ENCODE peak calls at places on chromosomes 12 and 14, in seven cellular contexts. Z is psoas muscle, C is astrocyte of the spinal cord, T is left ventricle myocardium inferior, B is astrocyte of the cerebellum, V is dorsolateral prefrontal cortex, S is PC-3. D is an unnamed sample.

GRCh38 chr14:89891055-89891454 is 63.5 kb downstream of the EFCAB11 start:
- DNase-seq in Z (no peak), C (no peak), T (no peak), B (no peak), V (no peak), S (no peak), D (no peak)

GRCh38 chr14:100105357-100106169 is 40.3 kb downstream of the EVL start:
- DNase-seq in Z (no peak), C (no peak), T (no peak), B (no peak), V (no peak), S (no peak), D (no peak)

GRCh38 chr12:10018390-10018789 is 8.0 kb downstream of the CLEC12B start:
- DNase-seq in Z (no peak), C (no peak), T (no peak), B (no peak), V (no peak), S (peak), D (no peak)

GRCh38 chr14:100860556-100861187 is 34.8 kb downstream of the MEG3 start:
- DNase-seq in Z (no peak), C (no peak), T (peak), B (no peak), V (no peak), S (no peak), D (no peak)

GRCh38 chr12:76688001-76688400 is 75.9 kb upstream of the ZDHHC17 start:
- DNase-seq in Z (no peak), C (peak), T (no peak), B (peak), V (no peak), S (peak), D (peak)

GRCh38 chr14:101862177-101862576 is 100.7 kb downstream of the PPP2R5C start:
- DNase-seq in Z (no peak), C (peak), T (no peak), B (peak), V (no peak), S (peak), D (peak)

GRCh38 chr12:32249701-32250270 is 143.1 kb downstream of the BICD1 start:
- DNase-seq in Z (no peak), C (no peak), T (no peak), B (no peak), V (no peak), S (peak), D (peak)

GRCh38 chr12:86748874-86749273 is 492.7 kb upstream of the MGAT4C start:
- DNase-seq in Z (no peak), C (no peak), T (no peak), B (no peak), V (no peak), S (no peak), D (no peak)

GRCh38 chr12:127810026-127810425 is 456.9 kb upstream of the TMEM132C start:
- DNase-seq in Z (no peak), C (peak), T (no peak), B (peak), V (no peak), S (peak), D (peak)

GRCh38 chr14:104101651-104102281 is 16.3 kb downstream of the ASPG start:
- DNase-seq in Z (peak), C (no peak), T (peak), B (no peak), V (no peak), S (no peak), D (no peak)

GRCh38 chr14:64706552-64707193 is 2.4 kb downstream of the PLEKHG3 start:
- DNase-seq in Z (no peak), C (no peak), T (no peak), B (no peak), V (peak), S (no peak), D (no peak)

DNA sequence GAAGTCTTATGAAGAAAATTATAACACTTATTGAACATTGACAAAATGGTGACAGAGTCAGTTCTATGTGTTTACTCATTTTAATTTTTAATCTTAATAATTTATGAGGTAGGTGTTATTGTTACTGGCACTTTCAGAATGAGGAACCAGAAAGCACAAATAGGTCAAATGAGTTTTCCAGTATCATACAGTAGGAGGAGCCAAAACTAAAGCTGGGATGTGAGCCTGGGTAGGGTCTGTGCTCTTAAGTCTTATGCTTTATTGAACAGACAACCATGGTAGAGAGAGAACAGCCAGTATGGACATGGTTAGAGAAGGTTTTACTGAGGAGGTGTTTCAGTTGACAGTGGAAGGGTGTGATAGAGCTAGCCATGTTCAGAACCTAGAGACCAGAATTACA is 775.7 kb downstream of the TMTC2 start:
- DNase-seq in Z (no peak), C (no peak), T (no peak), B (no peak), V (no peak), S (peak), D (no peak)
- TF ChIP-seq CTCF in Z (no peak), C (no peak), T (peak), B (no peak), V (no peak), S (peak), D (no peak)

GRCh38 chr12:85280138-85280983 is at the start of gene ALX1:
- DNase-seq in Z (no peak), C (peak), T (no peak), B (no peak), V (no peak), S (no peak), D (peak)

GRCh38 chr12:85280984-85281946 is 1.2 kb downstream of the ALX1 start:
- DNase-seq in Z (no peak), C (peak), T (no peak), B (no peak), V (no peak), S (no peak), D (peak)

GRCh38 chr12:85279449-85280137 is 427 bp upstream of the ALX1 start:
- DNase-seq in Z (peak), C (peak), T (peak), B (no peak), V (no peak), S (no peak), D (peak)

GRCh38 chr12:85277900-85278597 is 2.0 kb upstream of the ALX1 start:
- DNase-seq in Z (no peak), C (peak), T (no peak), B (no peak), V (no peak), S (no peak), D (no peak)

GRCh38 chr12:85278598-85279448 is 1.2 kb upstream of the ALX1 start:
- DNase-seq in Z (no peak), C (peak), T (no peak), B (no peak), V (no peak), S (no peak), D (no peak)
- H3K4me3 ChIP-seq in Z (no peak), C (no peak), T (peak), B (peak), V (peak), S (no peak), D (no peak)

DNA sequence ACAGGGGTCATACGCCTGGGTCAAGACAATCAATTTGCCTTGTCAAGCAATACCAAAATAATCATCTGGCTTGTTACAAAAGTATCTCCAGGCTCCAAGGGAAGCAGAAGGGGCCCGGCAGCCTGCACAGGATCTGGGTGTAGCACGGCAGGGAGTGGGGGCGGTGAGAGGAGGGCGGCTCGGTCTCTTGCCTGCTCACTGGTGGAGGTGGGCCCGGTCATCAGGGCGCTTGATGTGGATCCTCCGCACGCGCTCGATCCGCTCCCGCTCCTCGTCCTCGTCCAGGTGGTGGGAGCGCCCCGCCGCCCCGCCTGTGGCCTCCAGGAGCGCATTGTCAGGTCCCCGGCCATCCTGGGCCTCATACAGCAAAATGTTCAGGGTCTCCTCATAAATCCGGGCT is 25.7 kb downstream of the KCTD10 start:
- DNase-seq in Z (no peak), C (no peak), T (no peak), B (no peak), V (no peak), S (no peak), D (no peak)
- TF ChIP-seq CTCF in Z (no peak), C (no peak), T (no peak), B (no peak), V (no peak), S (no peak), D (no peak)

GRCh38 chr12:49967042-49967776 is 5.5 kb downstream of the AQP5 start:
- DNase-seq in Z (peak), C (peak), T (peak), B (peak), V (peak), S (peak), D (peak)
- H3K4me3 ChIP-seq in Z (peak), C (peak), T (peak), B (peak), V (peak), S (peak), D (peak)

GRCh38 chr14:39763402-39763890 is 331.2 kb upstream of the FBXO33 start:
- DNase-seq in Z (no peak), C (no peak), T (no peak), B (no peak), V (no peak), S (no peak), D (no peak)

GRCh38 chr14:39768579-39768978 is 336.3 kb upstream of the FBXO33 start:
- DNase-seq in Z (no peak), C (no peak), T (no peak), B (no peak), V (no peak), S (no peak), D (no peak)

GRCh38 chr14:39762576-39763401 is 330.6 kb upstream of the FBXO33 start:
- DNase-seq in Z (no peak), C (no peak), T (no peak), B (no peak), V (no peak), S (no peak), D (no peak)

GRCh38 chr14:39765676-39766075 is 333.4 kb upstream of the FBXO33 start:
- DNase-seq in Z (no peak), C (no peak), T (no peak), B (no peak), V (no peak), S (no peak), D (no peak)

DNA sequence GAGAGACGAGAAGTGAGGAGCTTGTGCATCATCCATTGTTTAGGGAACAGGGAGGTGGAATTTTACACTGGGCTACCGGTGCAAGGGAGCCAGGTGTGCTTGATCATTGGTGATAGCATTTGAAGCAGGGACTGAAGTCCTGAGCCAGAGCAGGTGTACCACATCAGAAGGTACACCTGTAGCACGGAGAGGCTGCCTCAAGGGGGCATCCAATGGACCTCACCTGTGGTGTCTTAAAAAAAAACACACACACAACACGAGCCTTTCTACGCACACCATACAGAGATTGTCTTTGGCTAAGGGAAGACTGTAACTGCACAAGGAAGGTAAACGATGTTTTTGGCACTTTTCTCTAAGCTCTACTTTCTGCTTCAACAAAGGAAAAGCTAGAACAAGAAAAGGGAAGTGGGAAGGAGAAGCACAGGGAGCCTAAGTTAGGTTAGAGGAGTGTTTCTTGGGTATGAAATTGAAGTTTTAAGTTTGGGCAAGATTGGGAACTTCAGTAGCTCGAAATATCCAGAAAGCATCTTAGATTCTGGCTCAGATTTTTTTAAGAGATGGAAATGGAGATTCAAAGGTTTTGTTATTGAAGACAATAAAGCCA is 334.3 kb upstream of the FBXO33 start:
- DNase-seq in Z (no peak), C (no peak), T (no peak), B (no peak), V (no peak), S (no peak), D (no peak)
- TF ChIP-seq CTCF in Z (no peak), C (no peak), T (no peak), B (no peak), V (no peak), S (peak), D (no peak)

D was measured in foreskin fibroblast.